ENCODE peak calls at places on chromosomes 7 and 10, in four cellular contexts. One of them, this sample, is unnamed.

GRCh38 chr7:35336444-35336843 is 82.5 kb upstream of the TBX20 start:
- DNase-seq in AG04450: no peak
- DNase-seq in CD4-positive, alpha-beta memory T cell: no peak
- DNase-seq in IMR-90: no peak
- DNase-seq in this sample: no peak

GRCh38 chr7:91396-92158 is 100.8 kb upstream of the FAM20C start:
- DNase-seq in IMR-90: no peak
- DNase-seq in AG04450: no peak
- DNase-seq in CD4-positive, alpha-beta memory T cell: no peak
- DNase-seq in this sample: no peak

GRCh38 chr7:18308938-18309337 is 186.6 kb upstream of the HDAC9 start:
- DNase-seq in AG04450: no peak
- DNase-seq in IMR-90: no peak
- DNase-seq in CD4-positive, alpha-beta memory T cell: no peak
- DNase-seq in this sample: no peak

GRCh38 chr7:44329081-44329480 is 3.7 kb upstream of the CAMK2B start:
- DNase-seq in IMR-90: no peak
- DNase-seq in AG04450: no peak
- DNase-seq in CD4-positive, alpha-beta memory T cell: no peak
- DNase-seq in this sample: no peak

GRCh38 chr10:85611093-85611740 is 755.4 kb downstream of the GRID1 start:
- DNase-seq in AG04450: no peak
- DNase-seq in CD4-positive, alpha-beta memory T cell: no peak
- DNase-seq in IMR-90: no peak
- DNase-seq in this sample: no peak

GRCh38 chr10:63388421-63389031 is 77.3 kb downstream of the JMJD1C start:
- DNase-seq in CD4-positive, alpha-beta memory T cell: peak; percentile 63
- DNase-seq in IMR-90: peak; percentile 6
- DNase-seq in AG04450: no peak
- DNase-seq in this sample: no peak

GRCh38 chr10:124474502-124475070 is 13.0 kb downstream of the LHPP start:
- DNase-seq in AG04450: no peak
- DNase-seq in CD4-positive, alpha-beta memory T cell: no peak
- DNase-seq in IMR-90: no peak
- DNase-seq in this sample: no peak

GRCh38 chr7:93515144-93515543 is 59.4 kb downstream of the CALCR start:
- DNase-seq in CD4-positive, alpha-beta memory T cell: no peak
- DNase-seq in IMR-90: no peak
- DNase-seq in AG04450: no peak
- DNase-seq in this sample: no peak

GRCh38 chr7:98627062-98627790 is 10.1 kb downstream of the NPTX2 start:
- DNase-seq in IMR-90: no peak
- DNase-seq in AG04450: no peak
- DNase-seq in CD4-positive, alpha-beta memory T cell: no peak
- DNase-seq in this sample: no peak

GRCh38 chr7:90708841-90709317 is 112.8 kb downstream of the CDK14 start:
- DNase-seq in AG04450: no peak
- DNase-seq in IMR-90: no peak
- DNase-seq in CD4-positive, alpha-beta memory T cell: no peak
- DNase-seq in this sample: no peak

GRCh38 chr7:78993341-78993740 is 460.1 kb downstream of the MAGI2 start:
- DNase-seq in AG04450: no peak
- DNase-seq in CD4-positive, alpha-beta memory T cell: no peak
- DNase-seq in IMR-90: no peak
- DNase-seq in this sample: no peak

GRCh38 chr7:129222064-129222463 is 2.8 kb upstream of the AHCYL2 start:
- DNase-seq in CD4-positive, alpha-beta memory T cell: no peak
- DNase-seq in IMR-90: no peak
- DNase-seq in AG04450: no peak
- DNase-seq in this sample: no peak

GRCh38 chr7:148572067-148572522 is 18.5 kb upstream of the C7orf33 start:
- DNase-seq in IMR-90: no peak
- DNase-seq in AG04450: no peak
- DNase-seq in CD4-positive, alpha-beta memory T cell: no peak
- DNase-seq in this sample: no peak

GRCh38 chr10:52768114-52768532 is 4.5 kb downstream of the MBL2 start:
- DNase-seq in CD4-positive, alpha-beta memory T cell: no peak
- DNase-seq in AG04450: no peak
- DNase-seq in IMR-90: no peak
- DNase-seq in this sample: no peak

GRCh38 chr10:130169136-130169888 is 33.1 kb downstream of the GLRX3 start:
- DNase-seq in IMR-90: peak; percentile 11
- DNase-seq in AG04450: no peak
- DNase-seq in CD4-positive, alpha-beta memory T cell: peak; percentile 11
- DNase-seq in this sample: no peak

GRCh38 chr10:58970160-58970915 is 206.1 kb upstream of the PHYHIPL start:
- DNase-seq in AG04450: no peak
- DNase-seq in CD4-positive, alpha-beta memory T cell: no peak
- DNase-seq in IMR-90: no peak
- DNase-seq in this sample: no peak

GRCh38 chr10:76080406-76080805 is 649.0 kb downstream of the LRMDA start:
- DNase-seq in CD4-positive, alpha-beta memory T cell: no peak
- DNase-seq in IMR-90: peak; percentile 83
- DNase-seq in AG04450: peak; percentile 50
- DNase-seq in this sample: no peak

GRCh38 chr7:128112018-128112780 is 81.0 kb upstream of the LRRC4 start:
- DNase-seq in IMR-90: no peak
- DNase-seq in AG04450: no peak
- DNase-seq in CD4-positive, alpha-beta memory T cell: no peak
- DNase-seq in this sample: no peak

GRCh38 chr10:99276848-99277486 is 41.3 kb upstream of the HPSE2 start:
- DNase-seq in AG04450: no peak
- DNase-seq in IMR-90: peak; percentile 2
- DNase-seq in CD4-positive, alpha-beta memory T cell: no peak
- DNase-seq in this sample: no peak

GRCh38 chr7:17546206-17546998 is 247.9 kb downstream of the AHR start:
- DNase-seq in CD4-positive, alpha-beta memory T cell: no peak
- DNase-seq in IMR-90: peak; percentile 56
- DNase-seq in AG04450: no peak
- DNase-seq in this sample: no peak

GRCh38 chr7:107463139-107464078 is 6.4 kb upstream of the GPR22 start:
- DNase-seq in IMR-90: peak; percentile 79
- DNase-seq in CD4-positive, alpha-beta memory T cell: peak; percentile 44
- DNase-seq in AG04450: peak; percentile 50
- DNase-seq in this sample: peak; percentile 51

GRCh38 chr7:14761506-14762296 is 140.8 kb downstream of the DGKB start:
- DNase-seq in IMR-90: peak; percentile 79
- DNase-seq in AG04450: peak; percentile 66
- DNase-seq in CD4-positive, alpha-beta memory T cell: no peak
- DNase-seq in this sample: no peak

GRCh38 chr10:44978213-44978569 is 418 bp downstream of the DEPP1 start:
- DNase-seq in IMR-90: no peak
- DNase-seq in AG04450: no peak
- DNase-seq in CD4-positive, alpha-beta memory T cell: no peak
- DNase-seq in this sample: no peak

GRCh38 chr7:76303829-76304505 is 1.5 kb downstream of the HSPB1 start:
- DNase-seq in CD4-positive, alpha-beta memory T cell: peak; percentile 24
- DNase-seq in IMR-90: peak; percentile 50
- DNase-seq in AG04450: no peak
- DNase-seq in this sample: no peak

GRCh38 chr7:129149546-129149945 is 5.0 kb downstream of the TSPAN33 start:
- DNase-seq in AG04450: no peak
- DNase-seq in IMR-90: no peak
- DNase-seq in CD4-positive, alpha-beta memory T cell: no peak
- DNase-seq in this sample: no peak

DNA sequence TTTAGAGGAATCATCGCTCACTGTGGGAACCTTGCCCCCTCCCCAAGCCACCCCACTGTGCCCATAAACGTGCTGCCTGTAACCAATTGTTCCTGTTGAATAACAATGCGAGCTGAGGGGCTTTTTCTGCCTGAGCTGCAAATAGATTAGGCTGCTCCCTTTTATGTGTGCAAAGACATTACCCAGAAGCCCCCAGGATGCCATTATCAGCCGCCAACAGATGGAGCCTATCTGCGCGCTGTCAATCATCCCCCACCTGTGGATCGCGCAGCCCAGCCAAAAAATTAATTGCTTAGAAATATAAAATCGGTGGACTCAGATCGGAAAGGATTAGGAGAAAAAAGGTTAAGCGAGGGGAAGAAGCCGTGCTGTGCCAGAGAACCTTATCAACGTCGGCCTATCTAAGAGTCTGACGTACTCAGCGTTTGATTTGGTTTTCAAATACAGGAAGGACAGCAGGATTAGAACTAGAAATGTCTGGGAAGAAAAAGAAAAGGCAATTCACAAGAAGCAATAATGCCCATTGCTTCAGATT is 167.3 kb upstream of the MYO3A start:
- DNase-seq in IMR-90: no peak
- DNase-seq in CD4-positive, alpha-beta memory T cell: no peak
- DNase-seq in AG04450: no peak
- DNase-seq in this sample: no peak
- H3K27ac ChIP-seq in IMR-90: no peak overlapping the region
- H3K27ac ChIP-seq in CD4-positive, alpha-beta memory T cell: no peak overlapping the region
- H3K27ac ChIP-seq in AG04450: no peak overlapping the region
- H3K27ac ChIP-seq in this sample: no peak overlapping the region

DNA sequence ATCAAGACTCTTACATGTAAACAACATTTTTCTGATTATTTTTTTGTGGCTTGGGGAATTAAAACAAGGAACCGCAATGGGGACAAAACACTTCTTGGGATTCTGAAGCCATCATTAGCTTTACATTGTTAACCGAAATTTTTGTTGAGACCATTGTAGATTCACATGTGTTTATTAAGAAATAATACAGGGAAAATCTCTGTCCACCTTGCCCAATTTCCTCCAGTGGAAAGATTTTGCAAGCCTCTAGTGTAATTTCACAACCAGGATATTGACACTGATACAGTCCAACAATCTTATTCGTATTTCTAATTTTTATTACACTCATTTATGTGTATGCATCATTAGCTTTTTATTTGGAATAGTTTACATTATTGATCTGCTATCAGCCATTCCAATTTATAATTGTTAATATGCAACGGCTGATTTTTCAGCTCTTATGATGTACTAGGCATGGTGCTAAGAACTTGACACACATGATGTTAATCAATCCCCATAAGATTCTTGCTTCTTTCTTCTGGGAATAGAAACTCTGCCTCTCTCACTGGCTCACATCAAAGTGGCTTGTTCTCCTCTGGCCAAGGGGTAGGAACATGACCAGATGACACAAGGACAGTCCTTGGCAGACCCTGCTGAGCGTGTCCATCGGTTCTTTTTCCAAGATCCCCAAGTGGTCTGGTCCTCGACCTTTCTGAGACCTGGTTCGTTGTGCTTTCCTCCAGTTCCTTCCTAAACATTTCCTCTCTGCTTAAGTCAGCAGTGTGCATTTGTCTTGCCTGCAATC is 137.6 kb downstream of the ADAM12 start:
- DNase-seq in AG04450: no peak
- DNase-seq in CD4-positive, alpha-beta memory T cell: no peak
- DNase-seq in IMR-90: peak; percentile 20
- DNase-seq in this sample: no peak
- H3K27ac ChIP-seq in AG04450: no peak overlapping the region
- H3K27ac ChIP-seq in CD4-positive, alpha-beta memory T cell: no peak overlapping the region
- H3K27ac ChIP-seq in IMR-90: no peak overlapping the region
- H3K27ac ChIP-seq in this sample: no peak overlapping the region

DNA sequence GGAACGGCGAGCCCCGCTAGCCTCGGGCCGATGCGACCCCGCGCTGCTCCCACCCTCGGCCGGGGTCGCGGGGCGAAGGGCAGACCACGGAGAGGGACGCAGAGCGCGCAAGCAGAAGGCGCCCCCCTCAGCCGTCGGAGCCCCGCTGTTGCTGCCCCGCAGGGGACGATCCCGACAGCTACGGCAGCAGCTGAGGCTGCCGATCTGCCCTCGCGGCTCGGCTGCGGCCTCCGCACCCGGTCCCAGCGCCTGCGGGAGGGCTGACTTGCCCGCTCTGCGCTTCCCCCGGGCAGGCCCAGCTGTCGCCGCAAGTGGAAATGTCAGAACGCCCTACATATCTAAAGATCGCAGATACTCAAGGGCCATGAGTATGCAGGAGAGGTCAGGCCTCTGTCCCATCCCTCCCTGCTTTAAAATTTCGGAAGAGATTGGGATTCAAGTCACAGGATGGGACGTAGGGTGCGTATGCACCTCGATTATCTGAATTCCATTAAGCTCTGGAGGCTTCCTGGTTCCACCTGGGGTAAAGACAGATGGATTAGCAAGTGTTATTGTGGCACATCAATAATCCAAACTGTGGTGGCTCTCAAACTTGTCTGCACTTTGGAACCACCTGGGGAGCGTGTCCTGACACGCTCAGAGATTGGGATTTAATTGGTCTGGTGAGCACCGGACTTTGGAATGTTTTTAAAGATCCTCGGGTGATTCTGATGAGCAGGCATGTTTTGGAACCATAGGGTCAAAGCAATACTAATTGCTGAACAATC is at the start of gene CRPPA:
- DNase-seq in AG04450: no peak
- DNase-seq in CD4-positive, alpha-beta memory T cell: peak; percentile 27
- DNase-seq in IMR-90: peak; percentile 21
- DNase-seq in this sample: peak; percentile 38
- H3K27ac ChIP-seq in AG04450: peak within 1 kb of the TSS; percentile 95
- H3K27ac ChIP-seq in CD4-positive, alpha-beta memory T cell: peak within 1 kb of the TSS; percentile 64
- H3K27ac ChIP-seq in IMR-90: peak within 1 kb of the TSS; percentile 95
- H3K27ac ChIP-seq in this sample: peak within 1 kb of the TSS; percentile 68

GRCh38 chr7:28102778-28103177 is 77.8 kb downstream of the JAZF1 start:
- DNase-seq in CD4-positive, alpha-beta memory T cell: no peak
- DNase-seq in IMR-90: peak; percentile 84
- DNase-seq in AG04450: no peak
- DNase-seq in this sample: no peak
- H3K27ac ChIP-seq in CD4-positive, alpha-beta memory T cell: no peak overlapping the region
- H3K27ac ChIP-seq in IMR-90: no peak overlapping the region
- H3K27ac ChIP-seq in AG04450: peak overlapping the region; percentile 33
- H3K27ac ChIP-seq in this sample: no peak overlapping the region

GRCh38 chr7:77308792-77309191 is 107.4 kb downstream of the GSAP start:
- DNase-seq in IMR-90: no peak
- DNase-seq in CD4-positive, alpha-beta memory T cell: no peak
- DNase-seq in AG04450: no peak
- DNase-seq in this sample: no peak
- H3K27ac ChIP-seq in IMR-90: no peak overlapping the region
- H3K27ac ChIP-seq in CD4-positive, alpha-beta memory T cell: no peak overlapping the region
- H3K27ac ChIP-seq in AG04450: no peak overlapping the region
- H3K27ac ChIP-seq in this sample: no peak overlapping the region